ENCODE peak calls at places on chromosomes 12 and 14, in ten cellular contexts. A, H, J, F, S, T, N, R, M and E are unnamed samples.
A peak's percentile ranks its signal among the peaks of the same experiment; 100 is the strongest.

GRCh38 chr12:120483621-120484020 is 12.3 kb upstream of the DYNLL1 start:
- DNase-seq in H (no peak), T (no peak), M (no peak), N (no peak), S (no peak), F (no peak), A (no peak), R (no peak), J (no peak), E (no peak)

GRCh38 chr14:54890794-54891193 is 11.8 kb downstream of the GCH1 start:
- DNase-seq in A (no peak), F (no peak), N (no peak), T (no peak), J (no peak), S (no peak), H (no peak), R (no peak), M (no peak), E (no peak)

GRCh38 chr12:6735448-6736191 is 11.8 kb downstream of the COPS7A start:
- DNase-seq in T (peak; percentile 65), R (peak; percentile 97), J (peak; percentile 59), A (peak; percentile 58), F (peak; percentile 72), S (peak; percentile 72), N (peak; percentile 74), H (peak; percentile 41), M (peak; percentile 59), E (peak; percentile 98)

GRCh38 chr14:94139421-94139820 is 10.0 kb upstream of the IFI27L2 start:
- DNase-seq in N (no peak), S (no peak), F (no peak), R (no peak), M (no peak), H (no peak), A (no peak), T (no peak), J (no peak), E (no peak)

GRCh38 chr12:66191547-66192126 is 2.6 kb downstream of the IRAK3 start:
- DNase-seq in R (no peak), S (no peak), A (no peak), F (no peak), T (no peak), J (no peak), N (no peak), H (no peak), M (no peak), E (no peak)

GRCh38 chr12:34392741-34393085 is 370.4 kb downstream of the ALG10 start:
- DNase-seq in F (no peak), H (no peak), M (no peak), T (no peak), N (peak; percentile 15), A (no peak), S (no peak), J (no peak), R (no peak), E (no peak)

GRCh38 chr14:60561845-60562746 is 53.1 kb downstream of the SIX6 start:
- DNase-seq in M (no peak), R (peak; percentile 47), N (peak; percentile 83), J (peak; percentile 68), F (peak; percentile 46), A (peak; percentile 82), S (peak; percentile 80), T (peak; percentile 84), H (no peak), E (peak; percentile 61)

GRCh38 chr12:52838871-52839446 is 4.8 kb upstream of the KRT79 start:
- DNase-seq in S (no peak), M (no peak), F (no peak), R (no peak), A (no peak), N (peak; percentile 24), J (no peak), H (no peak), T (no peak), E (no peak)

GRCh38 chr14:54387328-54387727 is 9.5 kb upstream of the CDKN3 start:
- DNase-seq in A (no peak), S (no peak), H (no peak), N (no peak), J (no peak), M (no peak), F (no peak), R (no peak), T (no peak), E (no peak)

DNA sequence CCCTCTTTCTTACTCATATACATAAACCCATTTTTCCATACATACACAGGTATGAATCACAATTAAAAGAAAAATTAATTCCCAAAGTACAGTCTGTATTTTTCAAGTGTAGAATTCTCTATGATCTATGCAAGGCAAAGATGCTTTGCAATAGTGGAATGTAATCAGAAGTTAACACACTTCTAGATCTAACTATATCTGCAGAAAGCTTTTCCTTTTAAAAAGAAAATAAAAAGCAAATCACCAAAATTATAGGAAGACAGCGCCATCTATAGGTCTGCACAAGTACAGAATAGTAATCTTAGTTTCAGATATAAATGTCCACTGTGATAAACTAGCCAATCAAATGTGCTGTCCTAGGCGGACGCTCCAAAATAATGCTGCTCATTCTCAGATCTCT is 22.0 kb downstream of the SLC25A21 start:
- DNase-seq in M (no peak), T (peak; percentile 67), N (no peak), J (no peak), H (no peak), F (peak; percentile 50), A (peak; percentile 58), R (peak; percentile 36), S (peak; percentile 55), E (no peak)
- TF ChIP-seq CTCF in M (peak; percentile 41), T (peak; percentile 65), N (peak; percentile 85), J (peak; percentile 63), H (no peak), F (peak; percentile 74), A (peak; percentile 82), R (peak; percentile 68), S (peak; percentile 81), E (peak; percentile 81)

GRCh38 chr12:80186727-80187217 is 87.4 kb downstream of the OTOGL start:
- DNase-seq in T (peak; percentile 97), J (peak; percentile 37), F (peak; percentile 76), H (peak; percentile 10), A (peak; percentile 97), R (peak; percentile 82), M (no peak), N (peak; percentile 62), S (peak; percentile 92), E (peak; percentile 63)
- TF ChIP-seq CTCF in T (peak; percentile 88), J (no peak), F (peak; percentile 71), H (peak; percentile 56), A (peak; percentile 93), R (peak; percentile 85), M (peak; percentile 21), N (peak; percentile 81), S (peak; percentile 94), E (peak; percentile 98)

GRCh38 chr14:23865502-23865901 is 88.1 kb upstream of the DHRS4 start:
- DNase-seq in H (no peak), R (no peak), J (no peak), S (no peak), A (no peak), F (no peak), T (no peak), M (no peak), N (no peak), E (peak; percentile 11)
- TF ChIP-seq CTCF in H (no peak), R (no peak), J (no peak), S (no peak), A (no peak), F (no peak), T (no peak), M (no peak), N (no peak), E (no peak)

DNA sequence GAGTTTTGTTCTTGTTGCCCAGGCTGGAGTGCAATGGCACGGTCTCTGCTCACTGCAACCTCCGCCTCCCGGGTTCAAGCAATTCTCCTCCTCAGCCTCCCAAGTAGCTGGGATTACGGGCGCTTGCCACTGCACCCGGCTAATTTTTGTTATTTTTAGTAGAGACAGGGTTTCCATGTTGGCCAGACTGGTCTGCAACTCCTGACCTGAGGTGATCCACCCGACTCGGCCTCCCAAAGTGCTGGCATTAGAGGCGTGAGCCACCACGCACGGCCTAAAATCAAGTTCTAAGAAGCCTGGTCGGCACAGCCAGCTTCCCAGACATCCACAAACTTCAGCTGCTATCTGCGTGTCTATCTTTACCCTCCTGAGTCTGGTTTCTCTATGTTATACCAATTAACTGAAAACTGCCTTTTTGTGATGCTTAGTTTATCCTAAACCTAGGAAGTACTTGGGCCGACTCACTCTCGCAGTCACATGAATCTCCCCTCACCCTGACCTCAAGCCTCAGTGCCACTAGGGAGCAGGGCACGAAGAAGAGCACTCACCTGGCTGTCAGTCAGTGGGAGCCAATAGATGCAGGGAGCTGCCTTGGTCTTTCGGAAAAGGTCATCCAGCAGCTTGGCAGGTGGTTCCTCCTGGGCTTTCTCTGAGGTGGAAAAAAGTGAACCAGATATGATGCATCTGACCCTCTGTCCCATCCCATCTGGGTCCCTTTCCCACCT is 3.4 kb upstream of the CDH24 start:
- DNase-seq in R (no peak), N (no peak), J (no peak), A (no peak), T (no peak), M (no peak), F (no peak), H (no peak), S (no peak), E (no peak)
- TF ChIP-seq CTCF in R (no peak), N (no peak), J (no peak), A (no peak), T (no peak), M (no peak), F (no peak), H (no peak), S (no peak), E (no peak)

GRCh38 chr14:90373887-90374286 is 22.9 kb upstream of the CALM1 start:
- DNase-seq in R (no peak), T (no peak), J (no peak), A (peak; percentile 29), S (no peak), M (no peak), F (no peak), H (no peak), N (no peak), E (no peak)

GRCh38 chr14:90374813-90375212 is 22.0 kb upstream of the CALM1 start:
- DNase-seq in M (no peak), A (no peak), S (no peak), F (no peak), J (no peak), R (no peak), T (no peak), H (no peak), N (no peak), E (no peak)

GRCh38 chr14:90368946-90369721 is 27.7 kb upstream of the CALM1 start:
- DNase-seq in S (peak; percentile 52), R (peak; percentile 13), H (no peak), J (no peak), N (no peak), F (no peak), A (peak; percentile 33), T (peak; percentile 26), M (no peak), E (no peak)
- TF ChIP-seq CTCF in S (no peak), R (peak; percentile 15), H (peak; percentile 74), J (no peak), N (no peak), F (peak; percentile 14), A (peak; percentile 16), T (no peak), M (peak; percentile 53), E (peak; percentile 35)